ENCODE peak calls at places on chromosomes 7 and 10, in five cellular contexts. One of them, this sample, is unnamed. For H3K27me3, the result is how much of the 10 kb centered on the place peaks cover.

GRCh38 chr10:94138391-94138790 is 144.7 kb downstream of the PLCE1 start:
- DNase-seq in transverse colon: no peak
- DNase-seq in upper lobe of right lung: no peak
- DNase-seq in H7: no peak
- DNase-seq in brain microvascular endothelial cell: peak
- DNase-seq in this sample: no peak

GRCh38 chr10:1114355-1115261 is 58.4 kb downstream of the WDR37 start:
- DNase-seq in transverse colon: no peak
- DNase-seq in upper lobe of right lung: no peak
- DNase-seq in H7: no peak
- DNase-seq in brain microvascular endothelial cell: no peak
- DNase-seq in this sample: no peak

GRCh38 chr10:29993319-29993876 is 66.0 kb downstream of the JCAD start:
- DNase-seq in transverse colon: no peak
- DNase-seq in upper lobe of right lung: no peak
- DNase-seq in H7: no peak
- DNase-seq in brain microvascular endothelial cell: no peak
- DNase-seq in this sample: no peak

GRCh38 chr7:30252885-30253795 is 31.3 kb upstream of the ZNRF2 start:
- DNase-seq in transverse colon: peak
- DNase-seq in upper lobe of right lung: peak
- DNase-seq in H7: no peak
- DNase-seq in brain microvascular endothelial cell: peak
- DNase-seq in this sample: no peak

GRCh38 chr7:99808766-99809165 is 19.0 kb upstream of the CYP3A43 start:
- DNase-seq in transverse colon: no peak
- DNase-seq in upper lobe of right lung: no peak
- DNase-seq in H7: no peak
- DNase-seq in brain microvascular endothelial cell: no peak
- DNase-seq in this sample: no peak

GRCh38 chr10:73781879-73782748 is at the start of gene CHCHD1:
- DNase-seq in transverse colon: peak
- DNase-seq in upper lobe of right lung: peak
- DNase-seq in H7: peak
- DNase-seq in brain microvascular endothelial cell: peak
- DNase-seq in this sample: peak

GRCh38 chr10:87842220-87842641 is 21.1 kb downstream of the KLLN start:
- DNase-seq in transverse colon: peak
- DNase-seq in upper lobe of right lung: no peak
- DNase-seq in H7: no peak
- DNase-seq in brain microvascular endothelial cell: no peak
- DNase-seq in this sample: peak

GRCh38 chr10:62632071-62632809 is 172.3 kb upstream of the ADO start:
- DNase-seq in transverse colon: peak
- DNase-seq in upper lobe of right lung: peak
- DNase-seq in H7: no peak
- DNase-seq in brain microvascular endothelial cell: peak
- DNase-seq in this sample: no peak

GRCh38 chr7:69736411-69736810 is 138.1 kb downstream of the AUTS2 start:
- DNase-seq in transverse colon: no peak
- DNase-seq in upper lobe of right lung: no peak
- DNase-seq in H7: no peak
- DNase-seq in brain microvascular endothelial cell: no peak
- DNase-seq in this sample: no peak

GRCh38 chr7:105228555-105228954 is 160.2 kb downstream of the SRPK2 start:
- DNase-seq in transverse colon: no peak
- DNase-seq in upper lobe of right lung: no peak
- DNase-seq in H7: peak
- DNase-seq in brain microvascular endothelial cell: no peak
- DNase-seq in this sample: no peak

GRCh38 chr10:27568196-27569175 is 64.4 kb downstream of the RAB18 start:
- DNase-seq in transverse colon: no peak
- DNase-seq in upper lobe of right lung: no peak
- DNase-seq in H7: no peak
- DNase-seq in brain microvascular endothelial cell: no peak
- DNase-seq in this sample: no peak

GRCh38 chr7:93194368-93194767 is 31.9 kb downstream of the HEPACAM2 start:
- DNase-seq in transverse colon: no peak
- DNase-seq in upper lobe of right lung: no peak
- DNase-seq in H7: no peak
- DNase-seq in brain microvascular endothelial cell: peak
- DNase-seq in this sample: no peak

GRCh38 chr10:71613303-71613777 is 106.2 kb downstream of the C10orf105 start:
- DNase-seq in transverse colon: peak
- DNase-seq in upper lobe of right lung: no peak
- DNase-seq in H7: peak
- DNase-seq in brain microvascular endothelial cell: no peak
- DNase-seq in this sample: no peak

GRCh38 chr10:44801383-44802327 is 109.5 kb upstream of the TMEM72 start:
- DNase-seq in transverse colon: peak
- DNase-seq in upper lobe of right lung: peak
- DNase-seq in H7: no peak
- DNase-seq in brain microvascular endothelial cell: peak
- DNase-seq in this sample: no peak

GRCh38 chr7:27723086-27723485 is 16.9 kb upstream of the TAX1BP1 start:
- DNase-seq in transverse colon: no peak
- DNase-seq in upper lobe of right lung: no peak
- DNase-seq in H7: no peak
- DNase-seq in brain microvascular endothelial cell: no peak
- DNase-seq in this sample: no peak

GRCh38 chr7:121012919-121013318 is 24.4 kb downstream of the CPED1 start:
- DNase-seq in transverse colon: no peak
- DNase-seq in upper lobe of right lung: no peak
- DNase-seq in H7: no peak
- DNase-seq in brain microvascular endothelial cell: no peak
- DNase-seq in this sample: no peak

GRCh38 chr7:138546064-138546619 is 86.1 kb downstream of the TRIM24 start:
- DNase-seq in transverse colon: no peak
- DNase-seq in upper lobe of right lung: no peak
- DNase-seq in H7: no peak
- DNase-seq in brain microvascular endothelial cell: no peak
- DNase-seq in this sample: no peak

GRCh38 chr7:117269895-117270294 is 53.0 kb downstream of the WNT2 start:
- DNase-seq in transverse colon: no peak
- DNase-seq in upper lobe of right lung: no peak
- DNase-seq in H7: no peak
- DNase-seq in brain microvascular endothelial cell: no peak
- DNase-seq in this sample: no peak

GRCh38 chr10:28788252-28788651 is 110.9 kb downstream of the BAMBI start:
- DNase-seq in transverse colon: no peak
- DNase-seq in upper lobe of right lung: no peak
- DNase-seq in H7: no peak
- DNase-seq in brain microvascular endothelial cell: no peak
- DNase-seq in this sample: no peak

GRCh38 chr10:31630866-31631567 is 297.6 kb downstream of the ARHGAP12 start:
- DNase-seq in transverse colon: no peak
- DNase-seq in upper lobe of right lung: no peak
- DNase-seq in H7: no peak
- DNase-seq in brain microvascular endothelial cell: no peak
- DNase-seq in this sample: no peak

GRCh38 chr10:132865851-132866600 is 76.3 kb downstream of the CFAP46 start:
- DNase-seq in transverse colon: peak
- DNase-seq in upper lobe of right lung: peak
- DNase-seq in H7: no peak
- DNase-seq in brain microvascular endothelial cell: no peak
- DNase-seq in this sample: no peak

GRCh38 chr10:10591682-10592412 is 425.8 kb upstream of the CELF2 start:
- DNase-seq in transverse colon: no peak
- DNase-seq in upper lobe of right lung: no peak
- DNase-seq in H7: no peak
- DNase-seq in brain microvascular endothelial cell: no peak
- DNase-seq in this sample: no peak

GRCh38 chr10:78505657-78506056 is 472.0 kb downstream of the RPS24 start:
- DNase-seq in transverse colon: no peak
- DNase-seq in upper lobe of right lung: no peak
- DNase-seq in H7: no peak
- DNase-seq in brain microvascular endothelial cell: no peak
- DNase-seq in this sample: no peak

GRCh38 chr10:52649471-52649870 is 123.1 kb downstream of the MBL2 start:
- DNase-seq in transverse colon: no peak
- DNase-seq in upper lobe of right lung: no peak
- DNase-seq in H7: no peak
- DNase-seq in brain microvascular endothelial cell: no peak
- DNase-seq in this sample: no peak

GRCh38 chr7:1229334-1229935 is 3.2 kb upstream of the UNCX start:
- DNase-seq in transverse colon: no peak
- DNase-seq in upper lobe of right lung: no peak
- DNase-seq in H7: peak
- DNase-seq in brain microvascular endothelial cell: no peak
- DNase-seq in this sample: no peak
- H3K27me3 ChIP-seq in transverse colon: half or more
- H3K27me3 ChIP-seq in upper lobe of right lung: half or more
- H3K27me3 ChIP-seq in H7: half or more
- H3K27me3 ChIP-seq in brain microvascular endothelial cell: half or more
- H3K27me3 ChIP-seq in this sample: half or more

GRCh38 chr10:121556448-121556847 is 41.8 kb downstream of the FGFR2 start:
- DNase-seq in transverse colon: no peak
- DNase-seq in upper lobe of right lung: no peak
- DNase-seq in H7: no peak
- DNase-seq in brain microvascular endothelial cell: no peak
- DNase-seq in this sample: no peak

GRCh38 chr10:121553861-121554264 is 44.4 kb downstream of the FGFR2 start:
- DNase-seq in transverse colon: peak
- DNase-seq in upper lobe of right lung: no peak
- DNase-seq in H7: no peak
- DNase-seq in brain microvascular endothelial cell: no peak
- DNase-seq in this sample: peak

GRCh38 chr10:121559321-121559720 is 38.9 kb downstream of the FGFR2 start:
- DNase-seq in transverse colon: no peak
- DNase-seq in upper lobe of right lung: no peak
- DNase-seq in H7: peak
- DNase-seq in brain microvascular endothelial cell: no peak
- DNase-seq in this sample: no peak

GRCh38 chr10:121558246-121558645 is 40.0 kb downstream of the FGFR2 start:
- DNase-seq in transverse colon: no peak
- DNase-seq in upper lobe of right lung: no peak
- DNase-seq in H7: no peak
- DNase-seq in brain microvascular endothelial cell: no peak
- DNase-seq in this sample: no peak

GRCh38 chr10:121556918-121557573 is 41.2 kb downstream of the FGFR2 start:
- DNase-seq in transverse colon: no peak
- DNase-seq in upper lobe of right lung: no peak
- DNase-seq in H7: no peak
- DNase-seq in brain microvascular endothelial cell: no peak
- DNase-seq in this sample: no peak
- H3K27me3 ChIP-seq in transverse colon: under half
- H3K27me3 ChIP-seq in upper lobe of right lung: under half
- H3K27me3 ChIP-seq in H7: under half
- H3K27me3 ChIP-seq in brain microvascular endothelial cell: under half
- H3K27me3 ChIP-seq in this sample: under half

GRCh38 chr10:129972966-129973673 is 9.0 kb upstream of the EBF3 start:
- DNase-seq in transverse colon: no peak
- DNase-seq in upper lobe of right lung: no peak
- DNase-seq in H7: peak
- DNase-seq in brain microvascular endothelial cell: no peak
- DNase-seq in this sample: no peak
- H3K27me3 ChIP-seq in transverse colon: half or more
- H3K27me3 ChIP-seq in upper lobe of right lung: half or more
- H3K27me3 ChIP-seq in H7: half or more
- H3K27me3 ChIP-seq in brain microvascular endothelial cell: half or more
- H3K27me3 ChIP-seq in this sample: half or more

GRCh38 chr7:650339-651031 is 76.0 kb upstream of the DNAAF5 start:
- DNase-seq in transverse colon: no peak
- DNase-seq in upper lobe of right lung: no peak
- DNase-seq in H7: peak
- DNase-seq in brain microvascular endothelial cell: no peak
- DNase-seq in this sample: no peak
- H3K27me3 ChIP-seq in transverse colon: under half
- H3K27me3 ChIP-seq in upper lobe of right lung: under half
- H3K27me3 ChIP-seq in H7: under half
- H3K27me3 ChIP-seq in brain microvascular endothelial cell: under half
- H3K27me3 ChIP-seq in this sample: under half